ENCODE peak calls at places on chromosomes 7 and 10, in ten cellular contexts. R, X, B, L, W, T, J, Q, P and U are unnamed samples.

GRCh38 chr10:33001908-33002492 is 44.0 kb upstream of the ITGB1 start:
- DNase-seq in R (no peak), X (no peak), B (no peak), L (no peak), W (no peak), T (no peak), J (no peak), Q (no peak), P (no peak), U (no peak)

GRCh38 chr7:45938626-45939302 is 17.7 kb upstream of the IGFBP3 start:
- DNase-seq in R (no peak), X (no peak), B (no peak), L (no peak), W (no peak), T (no peak), J (no peak), Q (peak; percentile 78), P (no peak), U (peak; percentile 38)

GRCh38 chr7:27551803-27552202 is 110.9 kb downstream of the HIBADH start:
- DNase-seq in R (no peak), X (no peak), B (no peak), L (no peak), W (no peak), T (no peak), J (no peak), Q (no peak), P (no peak), U (no peak)

GRCh38 chr10:50929670-50930069 is 44.2 kb upstream of the A1CF start:
- DNase-seq in R (peak; percentile 13), X (peak; percentile 6), B (no peak), L (no peak), W (no peak), T (no peak), J (no peak), Q (no peak), P (no peak), U (no peak)

GRCh38 chr10:31134303-31134928 is 102.8 kb upstream of the ZNF438 start:
- DNase-seq in R (peak; percentile 30), X (peak; percentile 24), B (peak; percentile 87), L (peak; percentile 28), W (peak; percentile 76), T (no peak), J (peak; percentile 39), Q (peak; percentile 78), P (peak; percentile 14), U (no peak)

GRCh38 chr10:91493313-91493712 is 83.2 kb downstream of the HECTD2 start:
- DNase-seq in R (peak; percentile 57), X (peak; percentile 65), B (no peak), L (no peak), W (no peak), T (no peak), J (peak; percentile 24), Q (no peak), P (no peak), U (no peak)

GRCh38 chr7:22725585-22725984 is 1.4 kb upstream of the IL6 start:
- DNase-seq in R (no peak), X (no peak), B (no peak), L (no peak), W (no peak), T (no peak), J (no peak), Q (peak; percentile 52), P (no peak), U (no peak)

GRCh38 chr10:72736176-72736795 is 44.3 kb downstream of the MCU start:
- DNase-seq in R (peak; percentile 79), X (peak; percentile 64), B (no peak), L (no peak), W (no peak), T (no peak), J (peak; percentile 56), Q (no peak), P (no peak), U (no peak)

GRCh38 chr10:103612462-103613365 is 119.2 kb downstream of the NEURL1 start:
- DNase-seq in R (peak; percentile 87), X (peak; percentile 90), B (no peak), L (no peak), W (peak; percentile 18), T (no peak), J (no peak), Q (no peak), P (no peak), U (no peak)

GRCh38 chr7:37673523-37673922 is 10.0 kb upstream of the GPR141 start:
- DNase-seq in R (no peak), X (no peak), B (no peak), L (no peak), W (no peak), T (no peak), J (no peak), Q (no peak), P (no peak), U (no peak)

GRCh38 chr10:45428611-45429510 is 54.8 kb downstream of the ALOX5 start:
- DNase-seq in R (no peak), X (no peak), B (no peak), L (no peak), W (no peak), T (no peak), J (no peak), Q (no peak), P (no peak), U (no peak)

GRCh38 chr10:37467246-37467645 is 341.8 kb downstream of the ANKRD30A start:
- DNase-seq in R (no peak), X (no peak), B (no peak), L (no peak), W (no peak), T (no peak), J (no peak), Q (no peak), P (no peak), U (no peak)

GRCh38 chr7:148883233-148884048 is 650 bp downstream of the EZH2 start:
- DNase-seq in R (no peak), X (peak; percentile 64), B (no peak), L (peak; percentile 55), W (no peak), T (no peak), J (peak; percentile 53), Q (peak; percentile 67), P (peak; percentile 75), U (peak; percentile 92)

GRCh38 chr10:22779331-22780019 is 65.1 kb upstream of the PIP4K2A start:
- DNase-seq in R (no peak), X (no peak), B (no peak), L (no peak), W (peak; percentile 48), T (no peak), J (no peak), Q (no peak), P (no peak), U (no peak)

GRCh38 chr10:102473445-102474331 is 22.3 kb upstream of the C10orf95 start:
- DNase-seq in R (no peak), X (no peak), B (no peak), L (no peak), W (no peak), T (no peak), J (no peak), Q (no peak), P (no peak), U (peak; percentile 66)